ENCODE peak calls at places on chromosomes 6 and 20, in eight cellular contexts. One of them, this sample, is unnamed. For H3K4me1, the result is how much of the 10 kb centered on the place peaks cover.

GRCh38 chr20:10843161-10843711 is 169.4 kb upstream of the JAG1 start:
- DNase-seq in uterus: peak
- DNase-seq in adrenal gland: no peak
- DNase-seq in endothelial cell of umbilical vein: no peak
- DNase-seq in endodermal cell: no peak
- DNase-seq in IMR-90: peak
- DNase-seq in Panc1: no peak
- DNase-seq in left lung: no peak
- DNase-seq in this sample: no peak

GRCh38 chr6:158662607-158663464 is 13.0 kb downstream of the SYTL3 start:
- DNase-seq in uterus: peak
- DNase-seq in adrenal gland: no peak
- DNase-seq in endothelial cell of umbilical vein: no peak
- DNase-seq in endodermal cell: no peak
- DNase-seq in IMR-90: peak
- DNase-seq in Panc1: no peak
- DNase-seq in left lung: no peak
- DNase-seq in this sample: no peak

GRCh38 chr20:37821691-37822655 is 81.0 kb upstream of the VSTM2L start:
- DNase-seq in uterus: no peak
- DNase-seq in adrenal gland: no peak
- DNase-seq in endothelial cell of umbilical vein: no peak
- DNase-seq in endodermal cell: no peak
- DNase-seq in IMR-90: peak
- DNase-seq in Panc1: no peak
- DNase-seq in left lung: no peak
- DNase-seq in this sample: no peak

GRCh38 chr20:29742699-29743100 is 1514.8 kb upstream of the DEFB115 start:
- DNase-seq in uterus: no peak
- DNase-seq in adrenal gland: no peak
- DNase-seq in endothelial cell of umbilical vein: no peak
- DNase-seq in endodermal cell: peak
- DNase-seq in IMR-90: no peak
- DNase-seq in Panc1: no peak
- DNase-seq in left lung: no peak
- DNase-seq in this sample: no peak

GRCh38 chr20:63568986-63569949 is 4.8 kb downstream of the HELZ2 start:
- DNase-seq in uterus: no peak
- DNase-seq in adrenal gland: no peak
- DNase-seq in endothelial cell of umbilical vein: no peak
- DNase-seq in endodermal cell: no peak
- DNase-seq in IMR-90: no peak
- DNase-seq in Panc1: no peak
- DNase-seq in left lung: no peak
- DNase-seq in this sample: no peak

GRCh38 chr6:100078509-100078908 is 84.5 kb upstream of the MCHR2 start:
- DNase-seq in uterus: no peak
- DNase-seq in adrenal gland: peak
- DNase-seq in endothelial cell of umbilical vein: peak
- DNase-seq in endodermal cell: peak
- DNase-seq in IMR-90: peak
- DNase-seq in Panc1: no peak
- DNase-seq in left lung: no peak
- DNase-seq in this sample: no peak

GRCh38 chr6:170132561-170132991 is 158.3 kb downstream of the DLL1 start:
- DNase-seq in uterus: peak
- DNase-seq in adrenal gland: no peak
- DNase-seq in endothelial cell of umbilical vein: no peak
- DNase-seq in endodermal cell: peak
- DNase-seq in IMR-90: no peak
- DNase-seq in Panc1: no peak
- DNase-seq in left lung: peak
- DNase-seq in this sample: peak

GRCh38 chr6:26272171-26272631 is 92.8 kb upstream of the BTN3A2 start:
- DNase-seq in uterus: peak
- DNase-seq in adrenal gland: peak
- DNase-seq in endothelial cell of umbilical vein: no peak
- DNase-seq in endodermal cell: peak
- DNase-seq in IMR-90: no peak
- DNase-seq in Panc1: no peak
- DNase-seq in left lung: peak
- DNase-seq in this sample: peak

GRCh38 chr6:25889877-25890853 is 16.1 kb upstream of the SLC17A3 start:
- DNase-seq in uterus: no peak
- DNase-seq in adrenal gland: peak
- DNase-seq in endothelial cell of umbilical vein: peak
- DNase-seq in endodermal cell: peak
- DNase-seq in IMR-90: peak
- DNase-seq in Panc1: peak
- DNase-seq in left lung: no peak
- DNase-seq in this sample: no peak

GRCh38 chr20:45909817-45910669 is 1.9 kb downstream of the PLTP start:
- DNase-seq in uterus: peak
- DNase-seq in adrenal gland: no peak
- DNase-seq in endothelial cell of umbilical vein: no peak
- DNase-seq in endodermal cell: no peak
- DNase-seq in IMR-90: no peak
- DNase-seq in Panc1: no peak
- DNase-seq in left lung: no peak
- DNase-seq in this sample: no peak
- H3K4me3 ChIP-seq in uterus: peak
- H3K4me3 ChIP-seq in adrenal gland: no peak
- H3K4me3 ChIP-seq in endothelial cell of umbilical vein: peak
- H3K4me3 ChIP-seq in endodermal cell: peak
- H3K4me3 ChIP-seq in IMR-90: no peak
- H3K4me3 ChIP-seq in Panc1: peak
- H3K4me3 ChIP-seq in left lung: peak
- H3K4me3 ChIP-seq in this sample: no peak

GRCh38 chr6:56552212-56553130 is 90.2 kb downstream of the DST start:
- DNase-seq in uterus: no peak
- DNase-seq in adrenal gland: no peak
- DNase-seq in endothelial cell of umbilical vein: no peak
- DNase-seq in endodermal cell: no peak
- DNase-seq in IMR-90: peak
- DNase-seq in Panc1: no peak
- DNase-seq in left lung: no peak
- DNase-seq in this sample: no peak

GRCh38 chr6:56550307-56550706 is 92.4 kb downstream of the DST start:
- DNase-seq in uterus: no peak
- DNase-seq in adrenal gland: no peak
- DNase-seq in endothelial cell of umbilical vein: peak
- DNase-seq in endodermal cell: no peak
- DNase-seq in IMR-90: no peak
- DNase-seq in Panc1: no peak
- DNase-seq in left lung: no peak
- DNase-seq in this sample: no peak

GRCh38 chr6:56547687-56548086 is 95.0 kb downstream of the DST start:
- DNase-seq in uterus: no peak
- DNase-seq in adrenal gland: no peak
- DNase-seq in endothelial cell of umbilical vein: no peak
- DNase-seq in endodermal cell: no peak
- DNase-seq in IMR-90: no peak
- DNase-seq in Panc1: no peak
- DNase-seq in left lung: no peak
- DNase-seq in this sample: no peak

GRCh38 chr6:56549014-56549413 is 93.7 kb downstream of the DST start:
- DNase-seq in uterus: no peak
- DNase-seq in adrenal gland: no peak
- DNase-seq in endothelial cell of umbilical vein: peak
- DNase-seq in endodermal cell: no peak
- DNase-seq in IMR-90: no peak
- DNase-seq in Panc1: no peak
- DNase-seq in left lung: no peak
- DNase-seq in this sample: no peak

GRCh38 chr6:56551409-56552120 is 91.1 kb downstream of the DST start:
- DNase-seq in uterus: no peak
- DNase-seq in adrenal gland: peak
- DNase-seq in endothelial cell of umbilical vein: no peak
- DNase-seq in endodermal cell: no peak
- DNase-seq in IMR-90: no peak
- DNase-seq in Panc1: no peak
- DNase-seq in left lung: no peak
- DNase-seq in this sample: no peak
- H3K4me1 ChIP-seq in uterus: under half
- H3K4me1 ChIP-seq in adrenal gland: under half
- H3K4me1 ChIP-seq in endothelial cell of umbilical vein: under half
- H3K4me1 ChIP-seq in endodermal cell: under half
- H3K4me1 ChIP-seq in IMR-90: under half
- H3K4me1 ChIP-seq in Panc1: under half
- H3K4me1 ChIP-seq in left lung: under half
- H3K4me1 ChIP-seq in this sample: under half

GRCh38 chr6:41488064-41488391 is 58.2 kb upstream of the FOXP4 start:
- DNase-seq in uterus: no peak
- DNase-seq in adrenal gland: no peak
- DNase-seq in endothelial cell of umbilical vein: no peak
- DNase-seq in endodermal cell: peak
- DNase-seq in IMR-90: no peak
- DNase-seq in Panc1: no peak
- DNase-seq in left lung: no peak
- DNase-seq in this sample: no peak
- H3K4me3 ChIP-seq in uterus: no peak
- H3K4me3 ChIP-seq in adrenal gland: no peak
- H3K4me3 ChIP-seq in endothelial cell of umbilical vein: no peak
- H3K4me3 ChIP-seq in endodermal cell: no peak
- H3K4me3 ChIP-seq in IMR-90: no peak
- H3K4me3 ChIP-seq in Panc1: no peak
- H3K4me3 ChIP-seq in left lung: no peak
- H3K4me3 ChIP-seq in this sample: no peak

GRCh38 chr6:30891816-30892553 is 7.7 kb downstream of the DDR1 start:
- DNase-seq in uterus: no peak
- DNase-seq in adrenal gland: no peak
- DNase-seq in endothelial cell of umbilical vein: no peak
- DNase-seq in endodermal cell: no peak
- DNase-seq in IMR-90: no peak
- DNase-seq in Panc1: no peak
- DNase-seq in left lung: no peak
- DNase-seq in this sample: no peak
- H3K4me1 ChIP-seq in uterus: under half
- H3K4me1 ChIP-seq in adrenal gland: under half
- H3K4me1 ChIP-seq in endothelial cell of umbilical vein: under half
- H3K4me1 ChIP-seq in endodermal cell: under half
- H3K4me1 ChIP-seq in IMR-90: under half
- H3K4me1 ChIP-seq in Panc1: under half
- H3K4me1 ChIP-seq in left lung: under half
- H3K4me1 ChIP-seq in this sample: under half

GRCh38 chr6:7241160-7241559 is 71.8 kb downstream of the SSR1 start:
- DNase-seq in uterus: no peak
- DNase-seq in adrenal gland: no peak
- DNase-seq in endothelial cell of umbilical vein: no peak
- DNase-seq in endodermal cell: peak
- DNase-seq in IMR-90: no peak
- DNase-seq in Panc1: no peak
- DNase-seq in left lung: no peak
- DNase-seq in this sample: no peak

GRCh38 chr6:7241709-7242645 is 71.0 kb downstream of the SSR1 start:
- DNase-seq in uterus: no peak
- DNase-seq in adrenal gland: no peak
- DNase-seq in endothelial cell of umbilical vein: no peak
- DNase-seq in endodermal cell: no peak
- DNase-seq in IMR-90: peak
- DNase-seq in Panc1: no peak
- DNase-seq in left lung: no peak
- DNase-seq in this sample: no peak

GRCh38 chr6:7239590-7239948 is 73.4 kb downstream of the SSR1 start:
- DNase-seq in uterus: no peak
- DNase-seq in adrenal gland: no peak
- DNase-seq in endothelial cell of umbilical vein: no peak
- DNase-seq in endodermal cell: no peak
- DNase-seq in IMR-90: no peak
- DNase-seq in Panc1: no peak
- DNase-seq in left lung: peak
- DNase-seq in this sample: no peak

GRCh38 chr6:7238900-7239589 is 74.0 kb downstream of the SSR1 start:
- DNase-seq in uterus: peak
- DNase-seq in adrenal gland: peak
- DNase-seq in endothelial cell of umbilical vein: peak
- DNase-seq in endodermal cell: peak
- DNase-seq in IMR-90: peak
- DNase-seq in Panc1: no peak
- DNase-seq in left lung: peak
- DNase-seq in this sample: peak

GRCh38 chr6:7240351-7240750 is 72.6 kb downstream of the SSR1 start:
- DNase-seq in uterus: no peak
- DNase-seq in adrenal gland: no peak
- DNase-seq in endothelial cell of umbilical vein: no peak
- DNase-seq in endodermal cell: no peak
- DNase-seq in IMR-90: no peak
- DNase-seq in Panc1: no peak
- DNase-seq in left lung: peak
- DNase-seq in this sample: no peak
- H3K4me3 ChIP-seq in uterus: no peak
- H3K4me3 ChIP-seq in adrenal gland: no peak
- H3K4me3 ChIP-seq in endothelial cell of umbilical vein: no peak
- H3K4me3 ChIP-seq in endodermal cell: no peak
- H3K4me3 ChIP-seq in IMR-90: no peak
- H3K4me3 ChIP-seq in Panc1: no peak
- H3K4me3 ChIP-seq in left lung: no peak
- H3K4me3 ChIP-seq in this sample: no peak

DNA sequence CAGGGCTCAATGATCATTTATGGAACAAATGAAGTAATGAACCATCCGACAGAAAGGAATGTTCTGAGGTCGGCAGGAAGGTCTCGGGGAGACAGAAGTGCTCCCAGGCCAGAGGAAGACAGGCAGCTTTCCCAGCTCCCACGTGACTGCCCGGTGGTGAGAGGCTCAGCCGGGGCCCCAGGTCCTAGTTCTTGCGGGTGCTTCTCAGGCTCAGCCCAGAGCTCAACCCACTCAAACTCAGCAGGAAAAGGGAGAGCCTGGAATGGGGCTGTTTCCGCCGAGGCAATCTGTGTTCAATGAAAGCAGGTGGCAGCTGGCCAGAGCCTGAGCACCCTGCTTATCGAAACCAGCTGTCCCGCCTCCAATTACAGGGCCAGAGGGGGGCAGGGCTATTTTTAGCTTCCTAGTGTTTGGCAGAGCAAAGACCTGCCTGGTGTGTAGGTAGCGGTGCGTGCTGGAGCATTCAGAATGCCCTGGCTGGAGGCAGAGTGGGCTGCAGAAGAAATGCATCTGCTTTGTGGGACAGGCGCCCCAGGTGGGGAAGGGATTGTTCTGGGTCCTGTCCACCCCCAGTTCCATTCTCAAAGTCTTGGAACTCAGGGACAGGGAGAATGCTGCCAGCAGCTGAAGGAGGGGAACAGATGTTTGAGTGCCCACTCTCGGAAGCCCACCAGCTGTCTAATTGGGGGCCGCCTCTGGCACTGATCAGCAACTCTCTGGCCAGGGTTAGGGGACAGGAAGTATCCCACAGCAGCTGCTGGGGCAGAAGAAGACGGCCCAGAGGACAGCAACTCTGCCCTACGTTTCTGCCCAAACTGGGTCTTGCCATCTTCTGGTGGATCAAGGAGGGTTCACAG is 145.0 kb downstream of the PREX1 start:
- DNase-seq in uterus: peak
- DNase-seq in adrenal gland: peak
- DNase-seq in endothelial cell of umbilical vein: peak
- DNase-seq in endodermal cell: peak
- DNase-seq in IMR-90: peak
- DNase-seq in Panc1: no peak
- DNase-seq in left lung: peak
- DNase-seq in this sample: peak
- H3K4me1 ChIP-seq in uterus: under half
- H3K4me1 ChIP-seq in adrenal gland: half or more
- H3K4me1 ChIP-seq in endothelial cell of umbilical vein: half or more
- H3K4me1 ChIP-seq in endodermal cell: under half
- H3K4me1 ChIP-seq in IMR-90: under half
- H3K4me1 ChIP-seq in Panc1: under half
- H3K4me1 ChIP-seq in left lung: under half
- H3K4me1 ChIP-seq in this sample: under half

This sample was measured in right cardiac atrium.